ENCODE peak calls at places on chromosomes 3 and 15, in eight cellular contexts. One of them, this sample, is unnamed. For H3K4me1, the result is how much of the 10 kb centered on the place peaks cover.

GRCh38 chr3:173553635-173554280 is 156.2 kb downstream of the NLGN1 start:
- DNase-seq in adrenal gland: no peak
- DNase-seq in psoas muscle: no peak
- DNase-seq in heart left ventricle: no peak
- DNase-seq in esophagus squamous epithelium: no peak
- DNase-seq in sigmoid colon: no peak
- DNase-seq in neuronal stem cell: peak
- DNase-seq in CD8-positive, alpha-beta T cell: no peak
- DNase-seq in this sample: no peak

GRCh38 chr3:46276497-46277099 is 34.3 kb downstream of the CCR3 start:
- DNase-seq in adrenal gland: peak
- DNase-seq in esophagus squamous epithelium: no peak
- DNase-seq in heart left ventricle: peak
- DNase-seq in neuronal stem cell: no peak
- DNase-seq in CD8-positive, alpha-beta T cell: peak
- DNase-seq in sigmoid colon: peak
- DNase-seq in psoas muscle: peak
- DNase-seq in this sample: no peak

GRCh38 chr3:96814581-96815567 is at the start of gene EPHA6:
- DNase-seq in adrenal gland: no peak
- DNase-seq in esophagus squamous epithelium: no peak
- DNase-seq in heart left ventricle: no peak
- DNase-seq in CD8-positive, alpha-beta T cell: no peak
- DNase-seq in neuronal stem cell: no peak
- DNase-seq in sigmoid colon: peak
- DNase-seq in psoas muscle: peak
- DNase-seq in this sample: peak

GRCh38 chr3:147943265-147943945 is 534.2 kb downstream of the ZIC1 start:
- DNase-seq in psoas muscle: no peak
- DNase-seq in CD8-positive, alpha-beta T cell: no peak
- DNase-seq in esophagus squamous epithelium: no peak
- DNase-seq in adrenal gland: no peak
- DNase-seq in sigmoid colon: no peak
- DNase-seq in neuronal stem cell: no peak
- DNase-seq in heart left ventricle: no peak
- DNase-seq in this sample: no peak

GRCh38 chr15:55737373-55737772 is 5.6 kb downstream of the PRTG start:
- DNase-seq in neuronal stem cell: peak
- DNase-seq in CD8-positive, alpha-beta T cell: no peak
- DNase-seq in esophagus squamous epithelium: no peak
- DNase-seq in adrenal gland: no peak
- DNase-seq in heart left ventricle: peak
- DNase-seq in psoas muscle: no peak
- DNase-seq in sigmoid colon: no peak
- DNase-seq in this sample: no peak

GRCh38 chr15:25684521-25685215 is 178.5 kb downstream of the ATP10A start:
- DNase-seq in adrenal gland: peak
- DNase-seq in esophagus squamous epithelium: no peak
- DNase-seq in neuronal stem cell: no peak
- DNase-seq in sigmoid colon: peak
- DNase-seq in CD8-positive, alpha-beta T cell: peak
- DNase-seq in heart left ventricle: peak
- DNase-seq in psoas muscle: peak
- DNase-seq in this sample: peak

GRCh38 chr3:32794487-32795308 is 23.1 kb upstream of the TRIM71 start:
- DNase-seq in CD8-positive, alpha-beta T cell: no peak
- DNase-seq in sigmoid colon: no peak
- DNase-seq in neuronal stem cell: no peak
- DNase-seq in heart left ventricle: no peak
- DNase-seq in adrenal gland: no peak
- DNase-seq in psoas muscle: no peak
- DNase-seq in esophagus squamous epithelium: no peak
- DNase-seq in this sample: no peak

GRCh38 chr3:132867956-132868355 is 145.7 kb upstream of the NPHP3 start:
- DNase-seq in psoas muscle: no peak
- DNase-seq in adrenal gland: no peak
- DNase-seq in esophagus squamous epithelium: no peak
- DNase-seq in sigmoid colon: no peak
- DNase-seq in CD8-positive, alpha-beta T cell: no peak
- DNase-seq in neuronal stem cell: no peak
- DNase-seq in heart left ventricle: no peak
- DNase-seq in this sample: no peak

GRCh38 chr15:85006655-85007054 is 25.0 kb downstream of the PDE8A start:
- DNase-seq in adrenal gland: no peak
- DNase-seq in CD8-positive, alpha-beta T cell: no peak
- DNase-seq in psoas muscle: no peak
- DNase-seq in neuronal stem cell: no peak
- DNase-seq in esophagus squamous epithelium: no peak
- DNase-seq in sigmoid colon: no peak
- DNase-seq in heart left ventricle: no peak
- DNase-seq in this sample: no peak

GRCh38 chr3:126267169-126267975 is 87.0 kb upstream of the ALDH1L1 start:
- DNase-seq in CD8-positive, alpha-beta T cell: no peak
- DNase-seq in esophagus squamous epithelium: no peak
- DNase-seq in sigmoid colon: peak
- DNase-seq in adrenal gland: peak
- DNase-seq in heart left ventricle: peak
- DNase-seq in psoas muscle: peak
- DNase-seq in neuronal stem cell: peak
- DNase-seq in this sample: peak

GRCh38 chr15:25670025-25670554 is 193.0 kb downstream of the ATP10A start:
- DNase-seq in adrenal gland: peak
- DNase-seq in CD8-positive, alpha-beta T cell: no peak
- DNase-seq in sigmoid colon: peak
- DNase-seq in psoas muscle: peak
- DNase-seq in heart left ventricle: peak
- DNase-seq in esophagus squamous epithelium: no peak
- DNase-seq in neuronal stem cell: peak
- DNase-seq in this sample: peak

GRCh38 chr3:179268400-179269051 is 17.6 kb upstream of the KCNMB3 start:
- DNase-seq in neuronal stem cell: no peak
- DNase-seq in adrenal gland: no peak
- DNase-seq in heart left ventricle: no peak
- DNase-seq in esophagus squamous epithelium: no peak
- DNase-seq in CD8-positive, alpha-beta T cell: no peak
- DNase-seq in psoas muscle: no peak
- DNase-seq in sigmoid colon: no peak
- DNase-seq in this sample: no peak

GRCh38 chr15:80999623-81000036 is 1.1 kb upstream of the TLNRD1 start:
- DNase-seq in adrenal gland: no peak
- DNase-seq in psoas muscle: no peak
- DNase-seq in heart left ventricle: peak
- DNase-seq in sigmoid colon: no peak
- DNase-seq in esophagus squamous epithelium: no peak
- DNase-seq in neuronal stem cell: no peak
- DNase-seq in CD8-positive, alpha-beta T cell: peak
- DNase-seq in this sample: no peak

DNA sequence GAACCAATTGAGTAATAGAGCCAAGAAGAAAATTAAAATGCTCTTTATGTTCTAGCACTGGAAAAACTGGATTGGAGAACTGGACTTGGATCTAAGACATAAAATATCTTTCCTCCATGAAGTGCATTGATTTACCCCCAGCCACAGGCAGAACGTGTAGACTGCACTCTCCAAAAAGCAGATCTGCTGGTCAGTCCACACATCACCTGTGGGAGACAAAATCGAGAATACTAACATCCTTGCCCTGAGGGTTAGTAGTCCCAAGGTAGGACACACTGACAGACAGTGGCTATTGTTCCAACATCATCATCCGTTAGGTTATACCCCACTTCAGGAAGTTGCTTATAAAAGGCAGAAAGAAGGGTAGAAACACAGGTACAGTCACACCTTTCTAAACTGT is 257.1 kb upstream of the STT3B start:
- DNase-seq in neuronal stem cell: no peak
- DNase-seq in sigmoid colon: no peak
- DNase-seq in adrenal gland: no peak
- DNase-seq in esophagus squamous epithelium: no peak
- DNase-seq in CD8-positive, alpha-beta T cell: no peak
- DNase-seq in heart left ventricle: no peak
- DNase-seq in psoas muscle: no peak
- DNase-seq in this sample: no peak
- H3K27ac ChIP-seq in neuronal stem cell: no peak
- H3K27ac ChIP-seq in sigmoid colon: no peak
- H3K27ac ChIP-seq in adrenal gland: peak
- H3K27ac ChIP-seq in esophagus squamous epithelium: no peak
- H3K27ac ChIP-seq in CD8-positive, alpha-beta T cell: no peak
- H3K27ac ChIP-seq in heart left ventricle: no peak
- H3K27ac ChIP-seq in psoas muscle: no peak
- H3K27ac ChIP-seq in this sample: no peak

GRCh38 chr3:129555176-129555575 is 12.2 kb downstream of the H1-8 start:
- DNase-seq in psoas muscle: peak
- DNase-seq in esophagus squamous epithelium: no peak
- DNase-seq in sigmoid colon: no peak
- DNase-seq in adrenal gland: no peak
- DNase-seq in CD8-positive, alpha-beta T cell: no peak
- DNase-seq in heart left ventricle: no peak
- DNase-seq in neuronal stem cell: no peak
- DNase-seq in this sample: no peak

GRCh38 chr3:129554356-129555120 is 11.6 kb downstream of the H1-8 start:
- DNase-seq in CD8-positive, alpha-beta T cell: no peak
- DNase-seq in heart left ventricle: no peak
- DNase-seq in psoas muscle: peak
- DNase-seq in neuronal stem cell: no peak
- DNase-seq in adrenal gland: no peak
- DNase-seq in esophagus squamous epithelium: no peak
- DNase-seq in sigmoid colon: no peak
- DNase-seq in this sample: no peak

GRCh38 chr3:129553771-129554170 is 10.8 kb downstream of the H1-8 start:
- DNase-seq in CD8-positive, alpha-beta T cell: no peak
- DNase-seq in sigmoid colon: no peak
- DNase-seq in heart left ventricle: no peak
- DNase-seq in neuronal stem cell: no peak
- DNase-seq in esophagus squamous epithelium: no peak
- DNase-seq in psoas muscle: peak
- DNase-seq in adrenal gland: no peak
- DNase-seq in this sample: no peak

GRCh38 chr3:129552287-129553050 is 9.5 kb downstream of the H1-8 start:
- DNase-seq in esophagus squamous epithelium: no peak
- DNase-seq in heart left ventricle: no peak
- DNase-seq in adrenal gland: no peak
- DNase-seq in sigmoid colon: no peak
- DNase-seq in CD8-positive, alpha-beta T cell: no peak
- DNase-seq in neuronal stem cell: no peak
- DNase-seq in psoas muscle: peak
- DNase-seq in this sample: no peak

GRCh38 chr3:129553171-129553570 is 10.2 kb downstream of the H1-8 start:
- DNase-seq in adrenal gland: no peak
- DNase-seq in esophagus squamous epithelium: no peak
- DNase-seq in heart left ventricle: no peak
- DNase-seq in sigmoid colon: peak
- DNase-seq in psoas muscle: peak
- DNase-seq in CD8-positive, alpha-beta T cell: no peak
- DNase-seq in neuronal stem cell: no peak
- DNase-seq in this sample: no peak
- H3K4me1 ChIP-seq in adrenal gland: under half
- H3K4me1 ChIP-seq in esophagus squamous epithelium: under half
- H3K4me1 ChIP-seq in heart left ventricle: under half
- H3K4me1 ChIP-seq in sigmoid colon: under half
- H3K4me1 ChIP-seq in psoas muscle: under half
- H3K4me1 ChIP-seq in CD8-positive, alpha-beta T cell: under half
- H3K4me1 ChIP-seq in neuronal stem cell: under half
- H3K4me1 ChIP-seq in this sample: under half

GRCh38 chr3:63861306-63861705 is 2.3 kb downstream of the THOC7 start:
- DNase-seq in neuronal stem cell: no peak
- DNase-seq in psoas muscle: no peak
- DNase-seq in esophagus squamous epithelium: no peak
- DNase-seq in sigmoid colon: no peak
- DNase-seq in heart left ventricle: no peak
- DNase-seq in CD8-positive, alpha-beta T cell: no peak
- DNase-seq in adrenal gland: no peak
- DNase-seq in this sample: no peak

GRCh38 chr3:63862804-63863149 is 828 bp downstream of the THOC7 start:
- DNase-seq in psoas muscle: no peak
- DNase-seq in sigmoid colon: no peak
- DNase-seq in heart left ventricle: no peak
- DNase-seq in adrenal gland: no peak
- DNase-seq in CD8-positive, alpha-beta T cell: no peak
- DNase-seq in neuronal stem cell: no peak
- DNase-seq in esophagus squamous epithelium: no peak
- DNase-seq in this sample: no peak

GRCh38 chr3:63867225-63867624 is 3.6 kb downstream of the ATXN7 start:
- DNase-seq in sigmoid colon: no peak
- DNase-seq in esophagus squamous epithelium: no peak
- DNase-seq in psoas muscle: no peak
- DNase-seq in neuronal stem cell: no peak
- DNase-seq in CD8-positive, alpha-beta T cell: no peak
- DNase-seq in heart left ventricle: no peak
- DNase-seq in adrenal gland: no peak
- DNase-seq in this sample: no peak

GRCh38 chr3:63864008-63864871 is 573 bp downstream of the ATXN7 start:
- DNase-seq in adrenal gland: peak
- DNase-seq in esophagus squamous epithelium: no peak
- DNase-seq in CD8-positive, alpha-beta T cell: peak
- DNase-seq in psoas muscle: peak
- DNase-seq in neuronal stem cell: no peak
- DNase-seq in heart left ventricle: peak
- DNase-seq in sigmoid colon: no peak
- DNase-seq in this sample: peak

DNA sequence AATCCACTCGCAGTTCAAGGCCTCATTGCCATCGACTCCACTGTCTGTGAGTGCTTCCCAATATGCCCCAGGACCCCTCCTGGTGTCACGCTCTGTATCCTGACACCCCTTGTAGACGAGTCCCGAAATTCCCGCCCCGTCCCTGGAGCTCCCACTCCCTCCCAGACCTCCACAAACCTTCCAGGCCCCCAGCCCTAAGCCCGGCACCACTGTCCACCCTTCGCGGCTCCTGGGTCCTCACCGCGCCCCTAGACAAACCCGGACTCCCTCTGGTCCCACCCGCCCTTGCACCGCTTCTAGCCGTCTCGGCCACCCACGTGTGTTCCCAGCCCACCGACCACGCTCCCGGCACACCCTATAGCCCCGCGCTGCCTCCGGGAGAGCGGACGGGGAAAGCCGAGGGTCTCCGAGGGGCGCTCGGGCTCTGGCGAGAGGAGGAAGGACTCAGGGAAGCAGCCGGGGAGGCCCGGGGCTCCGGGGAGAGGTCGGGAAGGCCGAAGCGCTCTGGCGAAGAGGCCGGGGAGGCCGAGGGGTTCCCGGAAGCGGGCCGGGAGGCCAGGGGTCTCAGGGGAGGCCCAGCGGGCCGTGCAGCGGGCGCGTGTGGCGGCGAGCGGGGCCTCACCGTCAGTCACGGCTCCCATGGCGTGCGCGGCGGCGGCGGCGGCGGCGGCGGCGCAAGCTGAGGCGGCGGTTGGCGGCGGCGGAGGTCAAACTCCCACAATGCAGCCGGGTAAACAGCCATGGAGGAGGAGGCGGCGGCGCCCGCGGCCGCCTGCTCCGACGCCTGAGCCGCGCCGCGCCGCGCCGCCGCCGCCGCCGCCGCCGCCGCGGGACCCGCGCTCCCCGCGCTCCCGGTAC is at the start of the genes ATXN7 and THOC7:
- DNase-seq in adrenal gland: peak
- DNase-seq in heart left ventricle: peak
- DNase-seq in psoas muscle: peak
- DNase-seq in esophagus squamous epithelium: no peak
- DNase-seq in CD8-positive, alpha-beta T cell: peak
- DNase-seq in neuronal stem cell: peak
- DNase-seq in sigmoid colon: peak
- DNase-seq in this sample: peak
- H3K27ac ChIP-seq in adrenal gland: peak
- H3K27ac ChIP-seq in heart left ventricle: peak
- H3K27ac ChIP-seq in psoas muscle: peak
- H3K27ac ChIP-seq in esophagus squamous epithelium: peak
- H3K27ac ChIP-seq in CD8-positive, alpha-beta T cell: peak
- H3K27ac ChIP-seq in neuronal stem cell: peak
- H3K27ac ChIP-seq in sigmoid colon: peak
- H3K27ac ChIP-seq in this sample: no peak

GRCh38 chr3:39896184-39896583 is 86.8 kb downstream of the MYRIP start:
- DNase-seq in adrenal gland: no peak
- DNase-seq in neuronal stem cell: no peak
- DNase-seq in heart left ventricle: no peak
- DNase-seq in esophagus squamous epithelium: no peak
- DNase-seq in psoas muscle: no peak
- DNase-seq in sigmoid colon: no peak
- DNase-seq in CD8-positive, alpha-beta T cell: no peak
- DNase-seq in this sample: no peak
- H3K4me1 ChIP-seq in adrenal gland: under half
- H3K4me1 ChIP-seq in neuronal stem cell: under half
- H3K4me1 ChIP-seq in heart left ventricle: under half
- H3K4me1 ChIP-seq in esophagus squamous epithelium: under half
- H3K4me1 ChIP-seq in psoas muscle: under half
- H3K4me1 ChIP-seq in sigmoid colon: under half
- H3K4me1 ChIP-seq in CD8-positive, alpha-beta T cell: under half
- H3K4me1 ChIP-seq in this sample: under half